ENCODE peak calls at places on chromosomes 7 and 10, in seven cellular contexts. V, K, L, G, A, J and W are unnamed samples.

GRCh38 chr10:102647433-102648268 is 3.4 kb downstream of the TRIM8 start:
- DNase-seq in V (no peak), K (no peak), L (no peak), G (no peak), A (no peak), J (no peak), W (no peak)

GRCh38 chr7:128099204-128099671 is 68.0 kb upstream of the LRRC4 start:
- DNase-seq in V (no peak), K (no peak), L (no peak), G (no peak), A (peak), J (peak), W (no peak)

GRCh38 chr7:32587431-32587948 is 92.2 kb downstream of the AVL9 start:
- DNase-seq in V (no peak), K (no peak), L (peak), G (no peak), A (peak), J (no peak), W (no peak)

GRCh38 chr10:32905466-32905865 is 52.6 kb downstream of the ITGB1 start:
- DNase-seq in V (no peak), K (no peak), L (no peak), G (no peak), A (no peak), J (no peak), W (no peak)

GRCh38 chr7:13778967-13779366 is 210.5 kb downstream of the ETV1 start:
- DNase-seq in V (no peak), K (no peak), L (no peak), G (peak), A (no peak), J (no peak), W (no peak)

GRCh38 chr10:100889546-100889945 is 23.2 kb upstream of the SLF2 start:
- DNase-seq in V (no peak), K (no peak), L (no peak), G (no peak), A (no peak), J (no peak), W (peak)

GRCh38 chr7:119175916-119176627 is 951.6 kb downstream of the ANKRD7 start:
- DNase-seq in V (peak), K (peak), L (peak), G (peak), A (peak), J (no peak), W (peak)

GRCh38 chr7:11486271-11486670 is 345.7 kb downstream of the THSD7A start:
- DNase-seq in V (no peak), K (no peak), L (no peak), G (no peak), A (no peak), J (no peak), W (no peak)

GRCh38 chr7:16978358-16979244 is 96.8 kb upstream of the AGR3 start:
- DNase-seq in V (no peak), K (no peak), L (peak), G (no peak), A (peak), J (no peak), W (no peak)

GRCh38 chr7:48209004-48209600 is 37.8 kb downstream of the ABCA13 start:
- DNase-seq in V (no peak), K (no peak), L (no peak), G (no peak), A (no peak), J (no peak), W (no peak)

GRCh38 chr10:119776536-119776935 is 50.7 kb downstream of the INPP5F start:
- DNase-seq in V (no peak), K (no peak), L (peak), G (no peak), A (no peak), J (no peak), W (no peak)

GRCh38 chr10:78433063-78433717 is 399.5 kb downstream of the RPS24 start:
- DNase-seq in V (no peak), K (no peak), L (no peak), G (no peak), A (no peak), J (no peak), W (no peak)

GRCh38 chr7:148930335-148930734 is 46.2 kb upstream of the EZH2 start:
- DNase-seq in V (no peak), K (no peak), L (no peak), G (no peak), A (no peak), J (no peak), W (no peak)

GRCh38 chr10:615583-616152 is 73.8 kb downstream of the DIP2C start:
- DNase-seq in V (no peak), K (no peak), L (no peak), G (no peak), A (no peak), J (no peak), W (no peak)

GRCh38 chr7:139829654-139830130 is 628 bp downstream of the TBXAS1 start:
- DNase-seq in V (no peak), K (no peak), L (no peak), G (no peak), A (no peak), J (no peak), W (no peak)

GRCh38 chr10:72563327-72563932 is 62.4 kb downstream of the MICU1 start:
- DNase-seq in V (no peak), K (peak), L (no peak), G (no peak), A (no peak), J (no peak), W (no peak)

GRCh38 chr7:155702616-155703015 is 58.2 kb downstream of the RBM33 start:
- DNase-seq in V (no peak), K (no peak), L (no peak), G (no peak), A (no peak), J (no peak), W (no peak)

GRCh38 chr7:105796365-105796764 is 80.0 kb downstream of the ATXN7L1 start:
- DNase-seq in V (no peak), K (no peak), L (no peak), G (no peak), A (no peak), J (no peak), W (no peak)

GRCh38 chr10:594584-595270 is 94.7 kb downstream of the DIP2C start:
- DNase-seq in V (no peak), K (no peak), L (no peak), G (no peak), A (no peak), J (no peak), W (no peak)

GRCh38 chr7:130114776-130115175 is 44.4 kb downstream of the KLHDC10 start:
- DNase-seq in V (no peak), K (no peak), L (no peak), G (peak), A (no peak), J (no peak), W (no peak)

GRCh38 chr7:130112078-130112477 is 41.7 kb downstream of the KLHDC10 start:
- DNase-seq in V (no peak), K (no peak), L (no peak), G (no peak), A (no peak), J (no peak), W (no peak)

GRCh38 chr7:130112662-130113425 is 42.5 kb downstream of the KLHDC10 start:
- DNase-seq in V (no peak), K (no peak), L (no peak), G (no peak), A (no peak), J (no peak), W (no peak)

GRCh38 chr7:130113887-130114286 is 43.6 kb downstream of the KLHDC10 start:
- DNase-seq in V (no peak), K (no peak), L (peak), G (no peak), A (no peak), J (no peak), W (no peak)

GRCh38 chr7:130114374-130114773 is 44.0 kb downstream of the KLHDC10 start:
- DNase-seq in V (no peak), K (no peak), L (no peak), G (no peak), A (no peak), J (no peak), W (no peak)
- TF ChIP-seq SIN3A in V (no peak), K (no peak), L (no peak), G (no peak), A (no peak), J (no peak), W (no peak)

GRCh38 chr7:152516216-152516615 is 80.4 kb upstream of the KMT2C start:
- DNase-seq in V (no peak), K (no peak), L (no peak), G (no peak), A (no peak), J (no peak), W (no peak)

GRCh38 chr7:152514771-152515105 is 78.9 kb upstream of the KMT2C start:
- DNase-seq in V (no peak), K (no peak), L (no peak), G (no peak), A (no peak), J (no peak), W (no peak)

GRCh38 chr7:152513861-152514770 is 78.3 kb upstream of the KMT2C start:
- DNase-seq in V (no peak), K (no peak), L (no peak), G (no peak), A (no peak), J (peak), W (no peak)

GRCh38 chr7:152511736-152512135 is 75.9 kb upstream of the KMT2C start:
- DNase-seq in V (no peak), K (no peak), L (no peak), G (no peak), A (no peak), J (no peak), W (no peak)

DNA sequence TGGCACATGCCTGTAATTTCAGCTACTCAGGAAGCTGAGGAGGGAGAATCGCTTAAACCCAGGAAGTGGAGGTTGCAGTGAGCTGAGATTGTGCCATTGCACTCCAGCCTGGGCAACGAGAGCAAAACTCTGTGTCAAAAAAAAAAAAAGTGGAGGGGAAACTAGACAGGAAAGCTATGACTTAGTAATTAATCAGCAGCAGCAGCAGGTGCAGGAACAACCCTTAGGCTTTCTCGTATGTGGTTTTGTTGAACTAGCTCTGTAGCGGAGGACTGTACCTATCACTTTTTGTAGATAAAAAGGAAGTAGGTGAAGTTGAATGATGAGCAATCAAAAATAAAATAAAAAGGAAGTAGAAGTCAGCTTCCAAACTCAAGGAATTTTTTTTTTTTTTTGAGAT is 76.9 kb upstream of the KMT2C start:
- DNase-seq in V (no peak), K (no peak), L (no peak), G (no peak), A (no peak), J (no peak), W (no peak)
- TF ChIP-seq SIN3A in V (no peak), K (no peak), L (no peak), G (no peak), A (no peak), J (no peak), W (no peak)

GRCh38 chr7:23598321-23598720 is 1.1 kb downstream of the CCDC126 start:
- DNase-seq in V (no peak), K (no peak), L (peak), G (peak), A (no peak), J (no peak), W (no peak)
- TF ChIP-seq SIN3A in V (no peak), K (no peak), L (no peak), G (no peak), A (no peak), J (no peak), W (no peak)

DNA sequence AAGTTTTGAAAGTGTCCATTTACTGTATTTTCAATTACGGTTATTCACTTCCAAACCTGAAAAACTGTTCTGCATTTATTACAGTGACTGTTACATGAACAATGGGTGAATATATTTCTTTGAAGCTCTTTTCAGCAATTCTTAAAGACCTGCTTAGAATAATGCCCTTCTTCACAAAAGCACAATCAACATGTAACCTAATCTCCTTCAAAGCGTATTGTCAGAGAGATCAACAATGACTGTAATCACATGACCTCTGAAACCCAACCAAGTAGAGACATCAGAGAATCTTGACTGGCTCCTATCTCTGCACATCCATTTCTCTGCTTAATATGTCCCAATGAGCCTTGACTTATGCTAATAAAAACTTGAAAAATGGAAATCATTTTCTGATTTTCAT is 126.7 kb downstream of the NRCAM start:
- DNase-seq in V (no peak), K (no peak), L (no peak), G (no peak), A (no peak), J (no peak), W (no peak)
- TF ChIP-seq SIN3A in V (no peak), K (no peak), L (no peak), G (no peak), A (no peak), J (no peak), W (no peak)

DNA sequence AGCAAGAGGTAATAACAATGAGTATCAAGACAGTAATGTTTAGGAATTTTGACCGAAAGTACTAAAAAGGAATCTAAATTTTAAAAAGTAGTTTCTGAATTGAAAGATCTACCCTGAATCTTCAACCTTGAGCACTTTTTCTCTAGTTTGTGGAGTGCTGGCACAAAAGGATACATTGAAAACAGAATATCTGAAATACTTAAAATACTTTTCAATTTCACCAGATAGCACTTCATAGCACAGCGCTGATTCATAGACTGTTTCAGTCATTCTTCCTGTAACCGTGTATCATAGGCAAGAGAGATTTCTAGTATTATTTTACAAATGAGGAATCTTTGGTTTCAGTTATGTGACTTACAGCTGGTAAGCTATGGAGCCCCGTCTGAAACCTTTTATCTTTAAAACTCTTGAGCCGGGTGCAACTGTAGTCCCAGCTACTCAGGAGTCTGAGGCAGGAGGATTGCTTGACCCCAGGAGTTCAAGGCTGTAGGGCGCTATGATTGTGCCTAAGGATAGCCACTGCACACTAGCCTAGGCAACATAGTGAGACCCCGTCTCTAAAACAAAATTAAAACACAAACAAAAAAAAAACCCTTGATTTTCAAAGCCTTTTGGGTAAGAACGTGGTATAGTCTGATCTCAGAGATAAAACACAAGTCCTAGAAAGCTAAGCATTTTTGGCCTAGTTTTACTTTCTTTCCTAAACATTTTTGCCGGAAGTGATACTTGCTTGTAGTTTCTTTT is 35.1 kb downstream of the FHIP2A start:
- DNase-seq in V (no peak), K (no peak), L (no peak), G (no peak), A (peak), J (no peak), W (no peak)
- TF ChIP-seq SIN3A in V (no peak), K (no peak), L (no peak), G (no peak), A (no peak), J (no peak), W (no peak)